ENCODE peak calls at places on chromosomes 12 and 14, in eight cellular contexts. A, S, Y, D, Z, T, R and P are unnamed samples.

GRCh38 chr14:76123426-76124095 is 28.2 kb upstream of the GPATCH2L start:
- DNase-seq in A (no peak), S (no peak), Y (no peak), D (no peak), Z (no peak), T (no peak), R (no peak), P (no peak)

GRCh38 chr12:129911437-129912049 is 7.7 kb upstream of the TMEM132D start:
- DNase-seq in A (peak; percentile 43), S (no peak), Y (no peak), D (peak; percentile 33), Z (no peak), T (peak; percentile 80), R (no peak), P (peak; percentile 38)

GRCh38 chr12:15227004-15227679 is 5.9 kb upstream of the RERG start:
- DNase-seq in A (peak; percentile 33), S (peak; percentile 80), Y (no peak), D (peak; percentile 42), Z (no peak), T (peak; percentile 26), R (peak; percentile 67), P (no peak)

GRCh38 chr14:103574707-103575285 is 12.0 kb downstream of the COA8 start:
- DNase-seq in A (no peak), S (no peak), Y (no peak), D (no peak), Z (no peak), T (no peak), R (no peak), P (no peak)

GRCh38 chr12:95088339-95088738 is 14.9 kb upstream of the NR2C1 start:
- DNase-seq in A (no peak), S (no peak), Y (no peak), D (no peak), Z (no peak), T (no peak), R (no peak), P (no peak)

GRCh38 chr14:100417466-100417865 is 94.3 kb downstream of the SLC25A47 start:
- DNase-seq in A (peak; percentile 94), S (peak; percentile 54), Y (peak; percentile 52), D (peak; percentile 84), Z (no peak), T (peak; percentile 85), R (peak; percentile 41), P (no peak)

GRCh38 chr14:91173867-91174266 is 60.0 kb downstream of the DGLUCY start:
- DNase-seq in A (no peak), S (no peak), Y (no peak), D (no peak), Z (no peak), T (no peak), R (no peak), P (no peak)

GRCh38 chr14:103593577-103593976 is 30.8 kb downstream of the COA8 start:
- DNase-seq in A (no peak), S (no peak), Y (no peak), D (no peak), Z (no peak), T (no peak), R (no peak), P (no peak)

GRCh38 chr14:37583358-37584210 is 11.5 kb downstream of the FOXA1 start:
- DNase-seq in A (no peak), S (no peak), Y (no peak), D (peak; percentile 48), Z (no peak), T (no peak), R (no peak), P (peak; percentile 57)

GRCh38 chr12:76341436-76342030 is 6.7 kb downstream of the BBS10 start:
- DNase-seq in A (no peak), S (no peak), Y (no peak), D (no peak), Z (no peak), T (no peak), R (no peak), P (no peak)

GRCh38 chr14:32303865-32304264 is 25.2 kb upstream of the AKAP6 start:
- DNase-seq in A (no peak), S (no peak), Y (no peak), D (no peak), Z (no peak), T (no peak), R (no peak), P (no peak)

GRCh38 chr12:76024942-76025600 is 6.5 kb downstream of the PHLDA1 start:
- DNase-seq in A (peak; percentile 65), S (no peak), Y (no peak), D (no peak), Z (no peak), T (no peak), R (no peak), P (no peak)

GRCh38 chr12:109020750-109021380 is at the start of gene SVOP:
- DNase-seq in A (peak; percentile 71), S (peak; percentile 76), Y (peak; percentile 45), D (peak; percentile 70), Z (peak; percentile 82), T (peak; percentile 85), R (peak; percentile 33), P (peak; percentile 60)

GRCh38 chr14:52700701-52701172 is 5.4 kb upstream of the ERO1A start:
- DNase-seq in A (no peak), S (no peak), Y (no peak), D (no peak), Z (no peak), T (no peak), R (no peak), P (no peak)

GRCh38 chr14:81315344-81315743 is 84.8 kb downstream of the STON2 start:
- DNase-seq in A (no peak), S (no peak), Y (no peak), D (no peak), Z (no peak), T (no peak), R (no peak), P (no peak)

GRCh38 chr12:45756666-45757065 is 27.2 kb downstream of the ARID2 start:
- DNase-seq in A (no peak), S (no peak), Y (no peak), D (no peak), Z (no peak), T (no peak), R (no peak), P (no peak)

GRCh38 chr14:21526672-21527319 is 650 bp upstream of the SALL2 start:
- DNase-seq in A (no peak), S (no peak), Y (no peak), D (no peak), Z (no peak), T (no peak), R (no peak), P (no peak)

GRCh38 chr14:77663289-77663688 is 44.5 kb downstream of the ALKBH1 start:
- DNase-seq in A (no peak), S (no peak), Y (no peak), D (no peak), Z (no peak), T (no peak), R (no peak), P (no peak)

GRCh38 chr14:99752486-99753121 is 40.6 kb upstream of the EML1 start:
- DNase-seq in A (no peak), S (no peak), Y (no peak), D (no peak), Z (no peak), T (no peak), R (no peak), P (no peak)

GRCh38 chr12:3288690-3289089 is 202.3 kb upstream of the PRMT8 start:
- DNase-seq in A (no peak), S (no peak), Y (no peak), D (no peak), Z (no peak), T (no peak), R (no peak), P (no peak)
- TF ChIP-seq EP300 in A (no peak), S (no peak), Y (no peak), D (no peak), Z (no peak), T (no peak), R (no peak), P (no peak)

DNA sequence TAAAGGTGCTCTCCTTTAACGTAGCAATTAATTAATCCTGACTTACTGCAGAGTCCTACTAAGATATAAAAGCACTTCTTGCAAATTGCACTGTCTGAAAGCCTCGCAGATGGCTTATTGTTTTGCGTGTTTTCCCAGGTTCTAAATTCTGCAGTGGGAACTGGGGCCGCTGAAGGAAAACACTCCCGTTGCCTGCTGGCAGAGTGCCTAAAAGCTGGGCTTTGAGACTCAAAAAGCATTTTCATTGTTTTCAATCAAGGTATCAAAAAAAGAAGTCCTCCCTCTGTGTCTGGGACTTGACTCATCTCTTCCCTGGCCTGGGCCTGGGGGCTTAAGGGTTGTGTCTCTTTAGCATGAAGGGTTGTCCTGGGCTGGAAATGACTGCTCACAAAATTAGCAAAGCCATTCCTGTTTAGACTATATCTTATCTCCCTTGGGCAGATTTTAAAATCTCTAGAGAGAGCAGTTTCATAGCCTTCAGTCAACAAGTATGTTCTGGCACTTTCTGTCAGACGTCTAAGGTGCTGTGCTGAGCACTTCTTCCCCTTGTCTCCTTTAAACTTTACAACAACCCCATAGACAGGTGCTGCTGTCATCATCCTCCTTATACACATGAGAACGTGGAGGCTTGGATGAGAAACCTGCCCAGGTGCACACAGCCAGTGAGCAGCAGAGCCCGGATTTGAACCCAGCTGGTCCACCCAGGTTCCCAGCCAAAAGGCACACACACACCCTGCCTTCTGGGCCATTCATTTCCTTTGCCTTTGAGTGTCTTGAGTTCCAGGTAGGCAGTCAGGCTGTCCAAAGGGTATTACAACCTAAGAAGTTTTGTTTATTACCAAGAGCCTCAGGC is 31.1 kb downstream of the ELK3 start:
- DNase-seq in A (no peak), S (no peak), Y (peak; percentile 53), D (no peak), Z (no peak), T (peak; percentile 43), R (no peak), P (no peak)
- TF ChIP-seq EP300 in A (no peak), S (no peak), Y (no peak), D (no peak), Z (no peak), T (no peak), R (no peak), P (peak; percentile 60)

GRCh38 chr14:50060871-50061663 is 55.3 kb downstream of the VCPKMT start:
- DNase-seq in A (peak; percentile 89), S (peak; percentile 86), Y (peak; percentile 39), D (peak; percentile 47), Z (no peak), T (peak; percentile 66), R (peak; percentile 71), P (no peak)
- TF ChIP-seq EP300 in A (peak; percentile 28), S (peak; percentile 6), Y (no peak), D (no peak), Z (no peak), T (peak; percentile 82), R (peak; percentile 53), P (no peak)

DNA sequence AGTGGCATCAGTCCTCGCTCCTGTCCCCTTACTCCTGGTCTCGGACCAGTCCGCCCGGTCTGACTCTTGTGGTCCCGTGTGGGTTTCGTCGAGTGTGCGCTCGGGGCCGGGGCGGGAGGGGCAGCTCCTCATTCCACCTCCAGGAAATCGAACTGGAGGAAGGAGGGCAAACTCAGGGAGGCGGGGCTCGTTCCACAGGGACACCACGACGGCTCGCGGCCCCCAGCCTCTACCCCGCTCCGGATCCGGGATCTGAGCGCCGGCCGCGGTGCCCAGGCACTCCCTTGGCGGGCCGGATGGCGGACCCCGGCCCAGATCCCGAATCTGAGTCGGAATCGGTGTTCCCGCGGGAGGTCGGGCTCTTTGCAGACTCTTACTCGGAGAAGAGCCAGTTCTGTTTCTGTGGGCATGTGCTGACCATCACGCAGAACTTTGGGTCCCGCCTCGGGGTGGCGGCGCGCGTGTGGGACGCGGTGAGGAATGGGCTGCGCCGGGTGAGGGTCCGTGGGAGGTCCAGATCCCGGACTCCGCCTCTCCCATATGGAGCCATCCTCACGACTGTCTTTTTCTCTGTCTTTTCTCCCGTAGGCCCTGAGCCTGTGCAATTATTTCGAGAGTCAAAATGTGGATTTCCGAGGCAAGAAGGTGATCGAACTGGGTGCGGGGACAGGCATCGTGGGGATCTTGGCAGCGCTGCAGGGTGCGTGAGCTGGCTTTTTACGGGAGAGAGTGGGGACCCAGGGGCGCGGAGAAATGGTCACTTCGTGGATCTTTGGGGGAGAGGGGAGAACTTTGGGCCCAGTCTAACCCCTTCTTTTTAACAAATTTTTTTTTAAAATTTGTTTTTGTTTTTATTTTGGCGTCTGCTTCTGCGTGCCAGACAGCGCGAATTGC is at the start of gene EEF1AKMT3:
- DNase-seq in A (peak; percentile 71), S (peak; percentile 83), Y (peak; percentile 64), D (peak; percentile 75), Z (peak; percentile 80), T (peak; percentile 81), R (peak; percentile 46), P (peak; percentile 90)
- TF ChIP-seq EP300 in A (no peak), S (no peak), Y (no peak), D (no peak), Z (no peak), T (no peak), R (no peak), P (no peak)